ENCODE peak calls at places on chromosomes 7 and 10, in five cellular contexts. E is activated CD8-positive, alpha-beta memory T cell treated with anti-CD3 and anti-CD28 coated beads for 24 hours; F is A549; R is activated T-cell treated with anti-CD3 and anti-CD28 coated beads for 1 hour; Z is WERI-Rb-1. U is an unnamed sample.

GRCh38 chr10:84497978-84498377 is 169.6 kb downstream of the CCSER2 start:
- DNase-seq in R (no peak), Z (no peak), E (no peak), F (no peak), U (no peak)

GRCh38 chr7:76260171-76260703 is 42.2 kb upstream of the HSPB1 start:
- DNase-seq in R (peak; percentile 37), E (peak; percentile 69), F (peak; percentile 86), Z (peak; percentile 61), U (peak; percentile 29)

GRCh38 chr10:113539789-113540188 is 13.1 kb upstream of the HABP2 start:
- DNase-seq in F (no peak), E (no peak), Z (no peak), R (no peak), U (peak; percentile 70)

GRCh38 chr7:98548981-98549380 is 68.1 kb upstream of the NPTX2 start:
- DNase-seq in F (no peak), Z (no peak), E (no peak), R (no peak), U (no peak)

GRCh38 chr10:80281292-80281691 is 8.2 kb downstream of the MAT1A start:
- DNase-seq in F (no peak), E (no peak), R (no peak), Z (no peak), U (no peak)

GRCh38 chr7:36794689-36795088 is 70.4 kb upstream of the AOAH start:
- DNase-seq in Z (peak; percentile 11), E (no peak), F (no peak), R (no peak), U (no peak)

GRCh38 chr10:20839141-20839540 is 58.0 kb downstream of the NEBL start:
- DNase-seq in Z (no peak), R (no peak), F (no peak), E (no peak), U (no peak)

GRCh38 chr7:150406311-150406564 is 27.1 kb downstream of the ZNF775 start:
- DNase-seq in F (no peak), E (no peak), Z (no peak), R (no peak), U (no peak)

GRCh38 chr7:98168181-98168903 is 42.9 kb upstream of the BHLHA15 start:
- DNase-seq in R (peak; percentile 46), E (peak; percentile 78), Z (peak; percentile 65), F (peak; percentile 71), U (peak; percentile 64)

GRCh38 chr7:410395-410910 is 109.2 kb downstream of the PDGFA start:
- DNase-seq in F (no peak), Z (no peak), R (no peak), E (no peak), U (no peak)

GRCh38 chr7:38007096-38007495 is 86.7 kb downstream of the EPDR1 start:
- DNase-seq in F (no peak), Z (no peak), R (no peak), E (no peak), U (no peak)

GRCh38 chr10:10498781-10499180 is 518.9 kb upstream of the CELF2 start:
- DNase-seq in Z (no peak), F (no peak), E (no peak), R (no peak), U (peak; percentile 5)

GRCh38 chr7:127413962-127414361 is 21.5 kb upstream of the ZNF800 start:
- DNase-seq in Z (no peak), E (no peak), F (no peak), R (no peak), U (no peak)

GRCh38 chr7:40167291-40167690 is 32.5 kb downstream of the SUGCT start:
- DNase-seq in E (no peak), R (no peak), Z (no peak), F (no peak), U (no peak)

GRCh38 chr10:46282460-46283216 is 4.2 kb upstream of the ANTXRL start:
- DNase-seq in E (peak; percentile 82), Z (peak; percentile 91), F (peak; percentile 73), R (peak; percentile 59), U (peak; percentile 87)

GRCh38 chr10:124743188-124744046 is 761 bp downstream of the FAM53B start:
- DNase-seq in Z (no peak), E (peak; percentile 79), F (peak; percentile 27), R (no peak), U (peak; percentile 47)

GRCh38 chr10:35913628-35914027 is 271.5 kb upstream of the FZD8 start:
- DNase-seq in F (no peak), R (no peak), E (no peak), Z (no peak), U (peak; percentile 79)

GRCh38 chr10:93954299-93954698 is 39.4 kb upstream of the PLCE1 start:
- DNase-seq in R (no peak), F (no peak), E (no peak), Z (no peak), U (no peak)

GRCh38 chr10:7436490-7437100 is 25.8 kb upstream of the SFMBT2 start:
- DNase-seq in R (no peak), Z (no peak), E (no peak), F (no peak), U (no peak)

GRCh38 chr7:88357794-88358533 is 51.3 kb upstream of the STEAP4 start:
- DNase-seq in F (peak; percentile 38), E (no peak), Z (no peak), R (no peak), U (no peak)

GRCh38 chr7:101175664-101176063 is 4.4 kb downstream of the NAT16 start:
- DNase-seq in R (no peak), E (no peak), Z (no peak), F (no peak), U (no peak)

GRCh38 chr7:140156460-140157080 is 20.2 kb downstream of the KDM7A start:
- DNase-seq in F (no peak), Z (no peak), E (no peak), R (no peak), U (no peak)

GRCh38 chr7:88226886-88227516 is 7.2 kb upstream of the SRI start:
- DNase-seq in R (no peak), E (no peak), F (peak; percentile 94), Z (no peak), U (peak; percentile 68)